ENCODE peak calls at places on chromosomes 4 and X, in seven cellular contexts. I is H9; W is HFFc6; K is CD8-positive, alpha-beta T cell; Y is ovary; M is kidney epithelial cell; E is uterus. H is an unnamed sample.

GRCh38 chrX:73447311-73447794 is 500 bp downstream of the CDX4 start:
- DNase-seq in I (peak), M (no peak), E (no peak), K (no peak), W (no peak), Y (no peak), H (no peak)

GRCh38 chr4:185587444-185588161 is 52.3 kb upstream of the PDLIM3 start:
- DNase-seq in K (peak), W (no peak), M (no peak), E (no peak), Y (no peak), I (peak), H (peak)

GRCh38 chr4:126851391-126851790 is 781.4 kb upstream of the INTU start:
- DNase-seq in E (no peak), K (no peak), Y (no peak), W (no peak), I (no peak), M (peak), H (no peak)

GRCh38 chr4:41981456-41981855 is at the start of gene DCAF4L1:
- DNase-seq in K (no peak), Y (no peak), I (no peak), E (no peak), M (no peak), W (no peak), H (no peak)

GRCh38 chr4:151035321-151035720 is 20.2 kb upstream of the LRBA start:
- DNase-seq in K (no peak), E (no peak), I (no peak), W (no peak), M (no peak), Y (no peak), H (no peak)

GRCh38 chr4:100742045-100742444 is 224.2 kb upstream of the EMCN start:
- DNase-seq in I (no peak), M (peak), W (peak), K (no peak), Y (no peak), E (no peak), H (no peak)

GRCh38 chr4:154313004-154313587 is 178.5 kb downstream of the DCHS2 start:
- DNase-seq in K (no peak), Y (no peak), M (no peak), W (no peak), E (no peak), I (no peak), H (no peak)

GRCh38 chr4:127501103-127501502 is 131.7 kb upstream of the INTU start:
- DNase-seq in E (no peak), K (no peak), Y (no peak), W (no peak), I (no peak), M (no peak), H (no peak)

GRCh38 chr4:74772106-74772505 is 22.2 kb downstream of the BTC start:
- DNase-seq in K (no peak), M (no peak), I (no peak), W (no peak), E (no peak), Y (no peak), H (no peak)

GRCh38 chrX:13652256-13653021 is 502 bp upstream of the TCEANC start:
- DNase-seq in M (peak), E (no peak), K (no peak), W (peak), I (no peak), Y (no peak), H (no peak)

GRCh38 chrX:63889001-63889400 is 104.0 kb upstream of the ARHGEF9 start:
- DNase-seq in K (no peak), W (peak), I (no peak), E (no peak), M (no peak), Y (no peak), H (no peak)

GRCh38 chr4:53497446-53498069 is 93.7 kb downstream of the LNX1 start:
- DNase-seq in M (no peak), Y (peak), W (peak), K (no peak), E (peak), I (no peak), H (no peak)

GRCh38 chr4:7750508-7750907 is 189.2 kb downstream of the AFAP1 start:
- DNase-seq in M (no peak), Y (no peak), E (no peak), K (no peak), W (no peak), I (no peak), H (no peak)

GRCh38 chr4:59126996-59127395 is 2016.8 kb upstream of the IGFBP7 start:
- DNase-seq in I (no peak), W (no peak), Y (no peak), K (no peak), M (no peak), E (no peak), H (no peak)

GRCh38 chrX:153411255-153411987 is at the start of gene ZFP92:
- DNase-seq in I (no peak), E (peak), K (peak), Y (peak), W (no peak), M (no peak), H (peak)

GRCh38 chr4:136012250-136012649 is 1520.0 kb downstream of the PCDH18 start:
- DNase-seq in I (no peak), M (no peak), K (no peak), W (no peak), E (no peak), Y (no peak), H (no peak)

GRCh38 chrX:40010550-40011364 is 87.0 kb downstream of the BCOR start:
- DNase-seq in K (no peak), M (no peak), Y (no peak), E (no peak), W (no peak), I (peak), H (no peak)

GRCh38 chr4:84681488-84682274 is 98.8 kb downstream of the CDS1 start:
- DNase-seq in W (peak), K (no peak), Y (no peak), I (no peak), E (no peak), M (peak), H (no peak)

GRCh38 chr4:138310498-138310897 is 68.3 kb upstream of the SLC7A11 start:
- DNase-seq in I (no peak), Y (no peak), W (no peak), K (no peak), M (no peak), E (no peak), H (no peak)

GRCh38 chr4:48943387-48943786 is 36.8 kb upstream of the OCIAD2 start:
- DNase-seq in W (no peak), E (no peak), K (no peak), Y (no peak), M (no peak), I (peak), H (no peak)

DNA sequence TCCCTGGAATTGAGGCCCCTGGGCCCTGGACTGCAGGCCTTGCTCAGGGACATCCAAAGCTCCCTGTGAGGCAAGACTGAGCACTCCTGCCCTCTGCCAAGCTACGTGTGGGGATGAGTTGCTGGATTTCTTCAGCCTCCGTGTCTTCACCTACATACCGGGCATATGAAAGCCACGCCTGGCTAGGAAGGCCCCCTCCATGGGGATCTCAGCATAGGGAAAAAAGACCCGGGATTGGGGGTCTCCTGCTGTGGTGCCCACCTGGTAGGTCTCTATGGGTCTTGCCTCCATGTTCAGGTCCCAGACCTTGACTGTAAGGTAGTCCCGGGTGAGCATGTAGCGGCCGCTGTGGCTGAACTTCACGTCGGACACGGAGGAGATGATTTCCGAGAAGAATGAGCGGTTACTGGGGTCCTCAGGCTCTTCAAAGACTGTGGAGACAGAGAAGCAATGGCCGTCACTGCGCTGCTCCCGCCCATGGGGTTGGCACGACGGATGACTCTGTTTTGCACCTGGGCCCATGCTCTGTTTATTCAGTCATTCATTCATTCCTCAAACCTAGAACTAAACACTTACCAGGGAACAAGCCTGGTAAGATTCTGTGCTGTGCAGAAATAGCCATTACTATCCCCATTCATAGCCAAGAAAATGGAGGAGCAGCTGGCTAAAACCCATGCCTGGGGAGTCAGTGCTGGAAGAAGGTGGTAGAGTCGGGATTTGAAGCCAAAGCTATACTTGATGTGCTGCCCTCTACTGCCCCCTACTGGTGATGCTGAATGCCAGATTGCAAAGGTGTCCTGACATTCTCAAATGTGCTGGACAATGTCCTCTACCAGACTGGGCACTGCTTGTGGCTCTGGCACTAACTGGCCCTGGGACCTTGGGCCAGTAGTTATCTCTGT is 63.9 kb downstream of the WFS1 start:
- DNase-seq in E (no peak), M (no peak), I (no peak), K (no peak), W (no peak), Y (no peak), H (no peak)
- TF ChIP-seq CTCF in E (no peak), M (peak), I (peak), K (no peak), W (peak), Y (no peak), H (no peak)

DNA sequence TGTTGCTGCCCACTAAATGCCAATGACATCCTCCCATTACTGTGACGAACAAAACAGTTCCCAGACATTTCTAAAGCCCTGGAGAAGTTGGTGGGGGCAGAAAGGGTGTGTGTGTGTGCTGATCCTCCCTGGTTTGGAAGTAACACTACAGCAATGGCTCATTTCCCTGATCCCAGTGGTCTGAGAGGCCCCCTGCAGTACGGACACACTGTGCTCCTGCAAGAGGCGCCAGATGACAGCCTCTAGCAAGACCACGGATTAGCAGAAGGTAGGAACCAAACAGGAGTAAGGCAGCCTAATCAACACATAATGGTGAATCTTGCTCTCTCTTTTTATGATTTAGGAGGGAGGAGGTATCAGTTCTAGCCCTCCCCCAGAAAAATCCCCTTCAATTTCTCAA is 49.6 kb downstream of the CHRDL1 start:
- DNase-seq in Y (no peak), M (no peak), I (no peak), E (no peak), K (no peak), W (no peak), H (no peak)
- TF ChIP-seq CTCF in Y (no peak), M (no peak), I (no peak), E (no peak), K (no peak), W (no peak), H (no peak)

DNA sequence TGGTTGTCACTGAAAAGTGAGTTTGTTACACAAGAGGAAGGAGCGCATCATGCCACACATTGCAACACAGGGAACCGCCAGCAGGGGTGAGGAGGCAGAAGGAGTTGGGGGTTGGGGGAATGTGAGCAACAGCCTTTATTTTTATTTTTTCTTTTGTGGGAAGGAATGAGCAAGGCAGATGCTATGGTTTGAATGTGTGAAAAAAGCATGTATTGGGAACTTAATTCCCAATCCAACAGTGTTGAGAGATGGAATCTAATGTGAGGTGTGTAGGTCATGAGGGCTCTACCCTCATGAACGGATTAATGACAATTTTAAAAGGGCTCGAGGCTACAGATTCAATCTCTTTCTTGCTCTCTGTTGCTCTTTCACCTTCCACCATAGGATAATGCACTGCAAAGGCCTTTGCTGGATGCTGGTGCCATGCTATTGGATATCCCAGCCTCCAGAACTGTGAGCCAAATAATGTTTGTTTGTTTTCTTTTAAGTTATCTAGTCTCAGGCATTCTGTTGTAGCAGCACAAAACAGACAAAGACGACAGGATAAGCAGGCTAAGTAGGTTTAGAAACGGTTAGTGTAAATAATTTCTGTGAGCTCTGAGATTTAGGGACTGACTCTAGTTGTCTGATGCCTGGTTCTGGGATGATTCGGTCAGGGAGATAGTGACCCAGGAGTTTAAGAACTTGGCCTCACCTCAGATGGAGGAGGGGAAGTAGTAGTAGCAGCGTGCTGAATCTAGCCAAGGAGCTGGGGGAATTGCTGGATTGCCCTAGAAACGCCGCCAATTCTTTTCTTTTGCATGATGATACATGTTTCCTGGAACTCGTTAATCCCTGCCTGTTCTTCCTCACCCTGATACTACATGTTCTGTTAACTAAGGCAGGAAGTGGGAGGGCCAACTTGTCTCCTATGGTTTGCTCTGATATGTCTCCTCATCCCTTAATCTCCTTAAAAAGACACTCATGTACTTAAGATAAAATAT is 156.6 kb upstream of the CTSO start:
- DNase-seq in I (peak), W (peak), E (peak), K (no peak), Y (peak), M (no peak), H (no peak)
- TF ChIP-seq CTCF in I (peak), W (peak), E (no peak), K (no peak), Y (no peak), M (peak), H (no peak)

GRCh38 chr4:187664011-187664410 is 331.6 kb upstream of the ZFP42 start:
- DNase-seq in I (no peak), E (no peak), W (no peak), K (no peak), Y (no peak), M (no peak), H (no peak)

GRCh38 chr4:187663076-187663475 is 332.5 kb upstream of the ZFP42 start:
- DNase-seq in E (no peak), K (no peak), M (no peak), W (no peak), I (no peak), Y (no peak), H (no peak)

GRCh38 chr4:187666634-187667033 is 328.9 kb upstream of the ZFP42 start:
- DNase-seq in M (no peak), Y (no peak), W (no peak), E (no peak), K (no peak), I (no peak), H (no peak)

GRCh38 chr4:187668683-187669082 is 326.9 kb upstream of the ZFP42 start:
- DNase-seq in W (peak), K (no peak), M (no peak), Y (no peak), E (no peak), I (no peak), H (no peak)

DNA sequence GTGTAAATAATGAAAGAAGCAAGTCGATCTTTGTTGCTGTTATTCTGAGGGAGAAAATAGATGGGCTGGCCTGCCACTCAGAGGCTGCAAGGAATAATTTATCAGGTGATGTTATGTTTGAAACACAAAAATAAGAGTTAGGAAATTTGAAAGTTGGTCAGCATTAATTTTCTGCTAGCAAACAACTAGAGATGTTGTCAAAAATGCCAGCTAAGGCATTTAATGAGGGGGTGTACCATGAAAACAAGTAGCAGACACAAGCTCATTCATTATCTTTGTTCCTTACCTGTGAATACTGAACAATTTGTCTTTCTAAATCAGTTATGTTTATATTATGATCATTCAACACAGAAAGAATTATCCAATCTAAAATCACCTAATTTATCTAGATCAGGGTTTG is 328.5 kb upstream of the ZFP42 start:
- DNase-seq in I (no peak), K (no peak), Y (no peak), W (no peak), M (no peak), E (no peak), H (no peak)
- TF ChIP-seq CTCF in I (no peak), K (no peak), Y (no peak), W (no peak), M (no peak), E (no peak), H (no peak)

GRCh38 chr4:3858046-3858730 is 92.0 kb downstream of the ADRA2C start:
- DNase-seq in I (peak), W (no peak), M (no peak), Y (no peak), K (no peak), E (no peak), H (no peak)
- TF ChIP-seq CTCF in I (peak), W (no peak), M (no peak), Y (no peak), K (no peak), E (no peak), H (no peak)

DNA sequence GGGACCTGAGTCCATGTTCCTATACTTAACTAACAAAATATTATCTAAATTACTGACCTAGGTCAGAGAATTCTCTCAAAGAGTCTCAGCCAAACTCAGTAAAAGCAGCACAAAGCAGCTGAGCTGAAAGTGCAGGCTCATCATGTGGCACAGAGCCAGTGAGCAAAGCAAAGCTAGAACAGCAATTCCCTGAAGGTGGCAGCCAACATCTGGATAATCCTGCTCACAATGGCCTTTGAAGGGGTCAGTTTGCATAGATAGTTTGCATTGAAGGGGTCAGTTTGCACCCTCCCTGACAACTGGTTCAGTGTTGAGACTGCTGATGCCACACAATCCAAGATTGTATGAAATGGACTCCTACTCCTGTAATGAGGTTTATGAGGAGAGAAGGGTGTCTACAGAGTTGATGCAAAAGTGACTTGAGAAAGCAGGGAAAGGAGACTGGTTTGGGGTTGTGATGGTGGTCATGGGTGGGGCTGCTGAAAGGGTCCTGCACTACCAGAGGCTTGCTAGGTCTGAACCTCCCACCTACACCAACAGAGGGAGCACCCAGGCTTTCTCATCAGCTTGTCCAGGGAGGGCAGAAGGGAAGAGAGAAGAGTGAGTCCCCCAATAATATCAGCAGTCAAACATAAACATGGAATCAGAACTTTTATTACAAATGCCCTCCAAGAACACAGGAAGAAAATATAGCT is 39.7 kb downstream of the TRIM61 start:
- DNase-seq in W (no peak), K (no peak), M (no peak), I (peak), Y (no peak), E (no peak), H (no peak)
- TF ChIP-seq CTCF in W (no peak), K (no peak), M (peak), I (peak), Y (no peak), E (no peak), H (no peak)

H was measured in activated B cell treated with CpG ODN at 0.5 μM for 24 hours.